ENCODE peak calls at places on chromosome 12, in ten cellular contexts. D is fibroblast of the aortic adventitia, H is prostate gland, Q is AG09309, M is Calu3, F is AG04450, X is transverse colon, R is HFF-Myc, B is gastrocnemius medialis, K is lower lobe of right lung. P is an unnamed sample.

GRCh38 chr12:27787559-27787958 is 7.5 kb upstream of the MANSC4 start:
- DNase-seq in D (no peak), H (no peak), Q (no peak), M (no peak), F (peak; percentile 52), X (no peak), R (no peak), B (no peak), K (no peak), P (no peak)

GRCh38 chr12:85462888-85463287 is 182.9 kb downstream of the ALX1 start:
- DNase-seq in D (no peak), H (no peak), Q (no peak), M (no peak), F (no peak), X (no peak), R (no peak), B (no peak), K (no peak), P (no peak)

GRCh38 chr12:121513464-121514183 is 67.2 kb downstream of the KDM2B start:
- DNase-seq in D (no peak), H (no peak), Q (no peak), M (peak; percentile 83), F (no peak), X (peak; percentile 58), R (no peak), B (no peak), K (peak; percentile 60), P (peak; percentile 23)

GRCh38 chr12:114938487-114939210 is 254.7 kb upstream of the TBX3 start:
- DNase-seq in D (no peak), H (no peak), Q (no peak), M (no peak), F (no peak), X (no peak), R (no peak), B (no peak), K (no peak), P (peak; percentile 67)

GRCh38 chr12:23423097-23423687 is 526.3 kb downstream of the SOX5 start:
- DNase-seq in D (no peak), H (no peak), Q (no peak), M (no peak), F (no peak), X (no peak), R (no peak), B (no peak), K (no peak), P (no peak)

GRCh38 chr12:34406228-34406995 is 384.1 kb downstream of the ALG10 start:
- DNase-seq in D (no peak), H (no peak), Q (no peak), M (no peak), F (no peak), X (peak; percentile 1), R (no peak), B (peak; percentile 5), K (peak; percentile 14), P (peak; percentile 3)

GRCh38 chr12:113468365-113469223 is 3.1 kb downstream of the LHX5 start:
- DNase-seq in D (no peak), H (no peak), Q (no peak), M (no peak), F (no peak), X (no peak), R (no peak), B (no peak), K (no peak), P (no peak)

GRCh38 chr12:118060301-118061010 is 523 bp downstream of the WSB2 start:
- DNase-seq in D (no peak), H (peak; percentile 33), Q (no peak), M (peak; percentile 69), F (no peak), X (peak; percentile 69), R (no peak), B (peak; percentile 40), K (peak; percentile 78), P (peak; percentile 50)

GRCh38 chr12:78562358-78563205 is 302.0 kb upstream of the SYT1 start:
- DNase-seq in D (peak; percentile 40), H (no peak), Q (no peak), M (no peak), F (no peak), X (no peak), R (peak; percentile 2), B (no peak), K (no peak), P (no peak)

GRCh38 chr12:27081668-27082091 is 698 bp downstream of the C12orf71 start:
- DNase-seq in D (peak; percentile 32), H (no peak), Q (no peak), M (no peak), F (no peak), X (no peak), R (no peak), B (no peak), K (no peak), P (no peak)

GRCh38 chr12:89072303-89073026 is 279.8 kb downstream of the DUSP6 start:
- DNase-seq in D (no peak), H (no peak), Q (no peak), M (no peak), F (no peak), X (no peak), R (no peak), B (no peak), K (no peak), P (no peak)

GRCh38 chr12:51460519-51460918 is 35.9 kb downstream of the SLC4A8 start:
- DNase-seq in D (no peak), H (no peak), Q (no peak), M (peak; percentile 1), F (no peak), X (no peak), R (no peak), B (no peak), K (no peak), P (no peak)

GRCh38 chr12:88206636-88207035 is 64.5 kb downstream of the TMTC3 start:
- DNase-seq in D (peak; percentile 72), H (no peak), Q (peak; percentile 55), M (no peak), F (peak; percentile 13), X (no peak), R (peak; percentile 41), B (no peak), K (no peak), P (no peak)

GRCh38 chr12:107594995-107595394 is 90.6 kb upstream of the PWP1 start:
- DNase-seq in D (peak; percentile 66), H (no peak), Q (no peak), M (no peak), F (no peak), X (no peak), R (no peak), B (no peak), K (no peak), P (no peak)

GRCh38 chr12:107600596-107601144 is 84.9 kb upstream of the PWP1 start:
- DNase-seq in D (no peak), H (no peak), Q (no peak), M (no peak), F (no peak), X (no peak), R (no peak), B (no peak), K (no peak), P (no peak)

GRCh38 chr12:107598906-107599305 is 86.7 kb upstream of the PWP1 start:
- DNase-seq in D (no peak), H (no peak), Q (no peak), M (no peak), F (no peak), X (no peak), R (no peak), B (no peak), K (no peak), P (no peak)

GRCh38 chr12:107593713-107594381 is 91.8 kb upstream of the PWP1 start:
- DNase-seq in D (no peak), H (no peak), Q (no peak), M (peak; percentile 20), F (no peak), X (no peak), R (no peak), B (no peak), K (no peak), P (no peak)

GRCh38 chr12:107597695-107598410 is 87.7 kb upstream of the PWP1 start:
- DNase-seq in D (no peak), H (no peak), Q (no peak), M (no peak), F (no peak), X (no peak), R (no peak), B (no peak), K (no peak), P (no peak)
- TF ChIP-seq CTCF in D (no peak), H (no peak), Q (no peak), M (no peak), F (no peak), X (no peak), R (no peak), B (no peak), K (no peak), P (no peak)

GRCh38 chr12:59596232-59597143 is 659 bp downstream of the SLC16A7 start:
- DNase-seq in D (peak; percentile 83), H (peak; percentile 71), Q (peak; percentile 65), M (peak; percentile 81), F (peak; percentile 48), X (peak; percentile 76), R (peak; percentile 65), B (peak; percentile 71), K (peak; percentile 79), P (peak; percentile 75)
- TF ChIP-seq CTCF in D (no peak), H (no peak), Q (peak; percentile 25), M (no peak), F (no peak), X (no peak), R (peak; percentile 5), B (no peak), K (no peak), P (no peak)

GRCh38 chr12:129665414-129665813 is 238.4 kb downstream of the TMEM132D start:
- DNase-seq in D (no peak), H (no peak), Q (no peak), M (no peak), F (no peak), X (no peak), R (no peak), B (no peak), K (no peak), P (no peak)
- TF ChIP-seq CTCF in D (no peak), H (no peak), Q (no peak), M (no peak), F (no peak), X (no peak), R (no peak), B (no peak), K (no peak), P (no peak)

DNA sequence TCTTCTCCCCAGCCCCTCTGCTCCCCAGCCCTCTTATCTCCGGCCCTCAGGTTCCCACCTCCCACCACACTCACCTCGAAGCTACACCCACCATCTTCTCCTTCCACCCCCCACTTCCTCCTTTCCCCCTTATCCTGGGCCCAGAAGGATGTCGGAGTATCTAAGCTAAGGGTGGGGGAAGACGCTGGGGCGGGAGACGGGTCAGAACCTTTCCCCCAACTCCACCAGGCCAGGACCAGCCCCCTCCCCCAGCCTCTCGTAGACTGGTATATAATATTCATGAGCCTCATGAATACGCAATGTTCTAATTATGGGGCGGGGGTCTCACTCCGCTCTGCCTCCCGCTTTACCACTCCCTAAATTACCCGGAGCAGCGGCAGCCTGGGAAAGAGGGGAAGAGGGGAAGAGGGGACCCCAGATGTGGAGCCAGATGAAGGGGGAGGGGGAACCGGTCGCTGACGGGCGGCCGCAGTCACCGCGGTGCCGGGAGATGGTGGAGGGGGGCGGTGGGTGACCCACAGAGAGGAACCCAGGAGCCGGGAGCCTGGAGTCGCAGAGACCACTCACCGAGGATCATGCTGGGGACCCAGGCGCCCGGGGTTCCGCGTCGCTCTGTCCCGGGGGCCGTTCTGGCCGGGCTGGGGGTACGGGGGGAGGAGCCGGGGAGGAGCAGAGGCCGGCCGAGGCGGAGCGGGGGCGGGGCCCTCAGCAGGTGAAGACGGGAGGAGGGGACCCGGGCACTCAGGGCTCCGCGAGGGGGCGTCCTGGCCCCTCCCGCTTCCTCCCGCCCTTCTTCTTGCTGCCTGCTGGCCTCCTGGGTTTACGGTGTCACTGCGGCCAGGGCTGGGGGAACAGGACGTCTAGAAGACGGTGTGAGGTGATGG is 6.4 kb upstream of the ZNF385A start:
- DNase-seq in D (no peak), H (peak; percentile 83), Q (no peak), M (peak; percentile 69), F (no peak), X (peak; percentile 69), R (no peak), B (no peak), K (no peak), P (peak; percentile 71)
- TF ChIP-seq CTCF in D (no peak), H (peak; percentile 10), Q (no peak), M (no peak), F (no peak), X (no peak), R (no peak), B (no peak), K (no peak), P (no peak)

P was measured in glutamatergic neuron.